ENCODE peak calls at places on chromosomes 11 and 22, in seven cellular contexts. F is naive thymus-derived CD4-positive, alpha-beta T cell; K is cardiac muscle cell; V is mesendoderm; U is CD8-positive, alpha-beta memory T cell; J is fibroblast of villous mesenchyme; E is endodermal cell. Y is an unnamed sample.

GRCh38 chr22:50313021-50313420 is 5.6 kb upstream of the PLXNB2 start:
- DNase-seq in F (no peak), K (no peak), V (no peak), U (no peak), J (no peak), E (no peak), Y (no peak)

GRCh38 chr22:45105281-45105700 is 58.4 kb upstream of the NUP50 start:
- DNase-seq in F (no peak), K (peak), V (no peak), U (no peak), J (peak), E (no peak), Y (peak)

GRCh38 chr22:19357270-19358105 is 66.0 kb upstream of the CLTCL1 start:
- DNase-seq in F (no peak), K (no peak), V (no peak), U (no peak), J (peak), E (no peak), Y (peak)

GRCh38 chr22:48536691-48537591 is 1290.7 kb downstream of the BRD1 start:
- DNase-seq in F (no peak), K (no peak), V (no peak), U (no peak), J (no peak), E (no peak), Y (no peak)

GRCh38 chr11:614091-614582 is 1.6 kb downstream of the IRF7 start:
- DNase-seq in F (no peak), K (no peak), V (no peak), U (no peak), J (no peak), E (no peak), Y (no peak)

GRCh38 chr11:67304511-67305113 is 1.3 kb downstream of the SSH3 start:
- DNase-seq in F (no peak), K (no peak), V (no peak), U (no peak), J (no peak), E (peak), Y (no peak)

GRCh38 chr22:39264344-39265116 is 19.7 kb upstream of the PDGFB start:
- DNase-seq in F (no peak), K (no peak), V (no peak), U (no peak), J (no peak), E (no peak), Y (no peak)

GRCh38 chr22:22702159-22702873 is 57.9 kb downstream of the GGTLC2 start:
- DNase-seq in F (no peak), K (no peak), V (peak), U (no peak), J (no peak), E (peak), Y (no peak)

GRCh38 chr11:17570034-17570433 is 23.0 kb downstream of the OTOG start:
- DNase-seq in F (no peak), K (no peak), V (no peak), U (no peak), J (no peak), E (peak), Y (no peak)

GRCh38 chr11:61632096-61632495 is 48.1 kb upstream of the DAGLA start:
- DNase-seq in F (no peak), K (no peak), V (no peak), U (no peak), J (no peak), E (no peak), Y (no peak)

GRCh38 chr11:16741473-16741872 is 3.0 kb downstream of the C11orf58 start:
- DNase-seq in F (no peak), K (no peak), V (peak), U (no peak), J (no peak), E (no peak), Y (peak)

DNA sequence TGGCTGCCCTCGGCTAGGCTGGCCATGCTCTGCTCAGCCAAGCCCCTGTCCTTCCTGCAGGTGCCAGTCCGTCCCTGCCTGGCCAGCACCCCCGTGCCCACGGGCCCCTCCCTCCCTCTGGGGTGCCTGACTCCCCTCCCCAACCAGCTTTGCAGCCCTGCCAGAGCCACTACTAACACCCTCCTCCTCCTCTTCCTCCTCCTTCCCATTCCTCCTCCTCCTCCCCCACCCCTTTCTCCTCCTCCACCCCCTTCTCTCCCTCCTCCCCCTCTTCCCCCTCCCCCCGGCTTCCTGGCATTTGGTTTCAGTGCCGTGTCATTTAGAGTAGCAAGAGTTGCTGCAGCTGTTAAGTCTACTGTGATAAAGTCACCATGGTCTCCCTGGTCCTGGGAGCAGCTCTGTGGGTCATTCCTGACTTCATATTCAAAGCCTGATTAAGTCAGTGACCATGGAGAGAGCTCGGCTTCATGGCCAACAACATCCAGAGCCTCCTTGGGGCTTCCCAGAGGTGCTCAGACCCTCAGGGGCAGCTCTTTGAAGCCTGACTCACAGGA is 78.5 kb downstream of the PIWIL3 start:
- DNase-seq in F (no peak), K (peak), V (peak), U (no peak), J (peak), E (peak), Y (no peak)
- H3K4me3 ChIP-seq in F (no peak), K (no peak), V (no peak), U (no peak), J (no peak), E (no peak), Y (no peak)

GRCh38 chr11:118398797-118399564 is 2.4 kb upstream of the ATP5MG start:
- DNase-seq in F (no peak), K (peak), V (no peak), U (peak), J (peak), E (no peak), Y (no peak)

GRCh38 chr11:118406599-118407166 is 5.3 kb downstream of the ATP5MG start:
- DNase-seq in F (no peak), K (peak), V (no peak), U (no peak), J (peak), E (no peak), Y (peak)

GRCh38 chr11:118397448-118397847 is 4.0 kb upstream of the ATP5MG start:
- DNase-seq in F (no peak), K (no peak), V (no peak), U (no peak), J (no peak), E (no peak), Y (no peak)

GRCh38 chr11:118401151-118401879 is at the start of gene ATP5MG:
- DNase-seq in F (peak), K (peak), V (peak), U (peak), J (peak), E (peak), Y (peak)

DNA sequence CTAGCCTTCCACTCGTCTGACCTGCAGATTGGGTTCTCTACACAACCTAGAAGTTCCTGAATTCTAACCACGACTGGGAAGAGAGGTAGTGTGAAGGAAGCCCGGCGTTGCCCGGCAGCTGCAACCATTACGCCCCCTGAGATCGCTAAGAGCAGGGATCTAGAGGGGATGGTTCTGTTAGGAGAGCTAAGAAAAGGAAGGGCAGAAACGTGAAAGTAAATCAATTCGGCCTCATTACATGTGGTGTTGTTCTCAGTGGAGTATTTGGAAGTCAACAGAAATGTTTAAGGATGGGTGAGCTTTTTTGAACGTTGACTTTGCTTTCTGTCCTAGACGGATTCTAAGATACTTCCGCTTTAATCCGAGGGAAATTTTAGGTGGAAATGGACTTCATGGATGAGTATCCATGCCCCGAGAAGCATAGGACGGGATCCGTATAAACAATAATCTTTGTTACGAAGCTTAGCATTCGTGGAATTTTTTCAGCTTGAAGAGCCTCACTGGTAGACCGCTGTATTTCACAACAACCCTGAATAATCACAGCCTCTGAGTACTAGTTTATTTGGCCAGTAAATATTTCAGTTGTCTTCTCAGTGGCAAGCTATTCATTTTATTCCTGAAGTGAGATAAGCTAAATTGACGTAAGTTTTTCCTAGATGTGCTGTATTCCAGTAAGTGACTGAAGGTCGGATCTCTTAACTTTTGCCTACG is 629 bp downstream of the ATP5MG start:
- DNase-seq in F (no peak), K (peak), V (peak), U (no peak), J (peak), E (no peak), Y (no peak)
- H3K4me3 ChIP-seq in F (peak), K (peak), V (peak), U (peak), J (peak), E (peak), Y (peak)

DNA sequence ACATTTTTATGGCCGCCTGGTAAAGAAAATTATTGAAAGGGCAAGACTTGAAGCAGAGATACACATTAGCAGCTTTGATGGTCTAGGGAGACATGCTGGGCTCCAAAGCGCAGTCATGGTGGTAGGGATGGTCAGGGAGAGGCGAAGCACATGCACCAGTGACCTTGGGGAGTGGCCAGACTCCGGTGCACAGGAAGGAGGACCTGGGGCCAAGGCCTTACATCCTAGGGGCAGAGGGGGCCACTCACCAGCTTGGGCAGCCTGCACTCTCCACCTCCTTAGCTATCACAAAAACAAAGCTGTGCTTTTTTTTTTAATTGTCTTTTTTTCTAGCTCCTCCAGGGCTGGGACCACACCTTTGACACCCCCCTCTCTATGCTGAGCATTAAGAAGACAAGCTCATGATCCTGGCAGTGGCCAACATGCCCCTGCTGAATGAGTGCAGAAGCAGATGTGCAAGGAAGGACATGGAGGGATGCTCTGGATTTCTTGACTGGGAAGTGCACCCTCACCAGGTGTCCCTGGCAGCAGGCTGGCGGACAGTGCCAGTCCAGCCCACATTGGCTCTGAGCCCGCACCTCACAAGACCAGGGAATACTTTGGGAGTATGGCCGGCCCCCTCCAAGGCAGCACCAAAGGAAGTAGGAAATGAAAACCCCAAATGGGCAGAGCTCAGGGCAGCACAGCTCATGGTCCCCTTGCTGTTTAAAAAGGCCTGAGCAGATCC is 619.9 kb downstream of the TBC1D22A start:
- DNase-seq in F (no peak), K (no peak), V (no peak), U (no peak), J (no peak), E (no peak), Y (no peak)
- H3K4me3 ChIP-seq in F (no peak), K (no peak), V (no peak), U (no peak), J (no peak), E (no peak), Y (no peak)

GRCh38 chr11:119365071-119365591 is 16.4 kb downstream of the USP2 start:
- DNase-seq in F (no peak), K (no peak), V (no peak), U (no peak), J (no peak), E (peak), Y (no peak)

GRCh38 chr11:119363081-119363861 is 16.8 kb upstream of the MFRP start:
- DNase-seq in F (no peak), K (no peak), V (no peak), U (no peak), J (no peak), E (peak), Y (no peak)

GRCh38 chr11:119362741-119363080 is 16.2 kb upstream of the MFRP start:
- DNase-seq in F (no peak), K (no peak), V (no peak), U (no peak), J (no peak), E (peak), Y (no peak)

GRCh38 chr11:119361961-119362725 is 15.6 kb upstream of the MFRP start:
- DNase-seq in F (no peak), K (no peak), V (no peak), U (no peak), J (no peak), E (peak), Y (no peak)

GRCh38 chr11:119363874-119364590 is 17.5 kb downstream of the USP2 start:
- DNase-seq in F (peak), K (peak), V (peak), U (peak), J (peak), E (peak), Y (peak)
- H3K4me3 ChIP-seq in F (no peak), K (peak), V (no peak), U (no peak), J (peak), E (no peak), Y (peak)

GRCh38 chr11:3230636-3231549 is 1.3 kb downstream of the MRGPRE start:
- DNase-seq in F (no peak), K (no peak), V (no peak), U (no peak), J (no peak), E (no peak), Y (no peak)

GRCh38 chr11:3231851-3232744 is at the start of gene MRGPRE:
- DNase-seq in F (no peak), K (no peak), V (no peak), U (no peak), J (peak), E (peak), Y (no peak)

GRCh38 chr11:3229673-3230630 is 2.3 kb downstream of the MRGPRE start:
- DNase-seq in F (no peak), K (no peak), V (no peak), U (no peak), J (no peak), E (no peak), Y (no peak)

GRCh38 chr11:3232956-3233355 is 739 bp upstream of the MRGPRE start:
- DNase-seq in F (no peak), K (no peak), V (no peak), U (no peak), J (no peak), E (no peak), Y (no peak)

DNA sequence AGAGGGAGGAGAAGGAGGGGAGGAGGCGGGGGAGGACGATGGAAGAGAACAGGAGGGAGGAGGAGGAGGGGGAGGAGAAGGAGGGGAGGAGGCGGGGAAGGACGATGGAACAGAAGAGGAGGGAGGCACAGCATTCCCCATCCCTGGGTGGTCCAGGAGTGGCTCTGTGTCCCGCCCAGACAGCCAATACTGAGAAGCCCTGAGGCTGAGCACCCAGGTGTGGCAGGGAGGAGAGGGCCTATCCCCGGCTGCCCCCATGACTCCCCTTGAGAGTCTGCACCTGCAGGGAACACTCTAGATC is 717 bp downstream of the MRGPRE start:
- DNase-seq in F (no peak), K (no peak), V (no peak), U (no peak), J (no peak), E (no peak), Y (no peak)
- H3K4me3 ChIP-seq in F (no peak), K (no peak), V (no peak), U (no peak), J (no peak), E (no peak), Y (no peak)

GRCh38 chr11:19437760-19438159 is 197.0 kb upstream of the E2F8 start:
- DNase-seq in F (no peak), K (peak), V (no peak), U (no peak), J (peak), E (no peak), Y (peak)
- H3K4me3 ChIP-seq in F (no peak), K (no peak), V (no peak), U (no peak), J (no peak), E (no peak), Y (no peak)

DNA sequence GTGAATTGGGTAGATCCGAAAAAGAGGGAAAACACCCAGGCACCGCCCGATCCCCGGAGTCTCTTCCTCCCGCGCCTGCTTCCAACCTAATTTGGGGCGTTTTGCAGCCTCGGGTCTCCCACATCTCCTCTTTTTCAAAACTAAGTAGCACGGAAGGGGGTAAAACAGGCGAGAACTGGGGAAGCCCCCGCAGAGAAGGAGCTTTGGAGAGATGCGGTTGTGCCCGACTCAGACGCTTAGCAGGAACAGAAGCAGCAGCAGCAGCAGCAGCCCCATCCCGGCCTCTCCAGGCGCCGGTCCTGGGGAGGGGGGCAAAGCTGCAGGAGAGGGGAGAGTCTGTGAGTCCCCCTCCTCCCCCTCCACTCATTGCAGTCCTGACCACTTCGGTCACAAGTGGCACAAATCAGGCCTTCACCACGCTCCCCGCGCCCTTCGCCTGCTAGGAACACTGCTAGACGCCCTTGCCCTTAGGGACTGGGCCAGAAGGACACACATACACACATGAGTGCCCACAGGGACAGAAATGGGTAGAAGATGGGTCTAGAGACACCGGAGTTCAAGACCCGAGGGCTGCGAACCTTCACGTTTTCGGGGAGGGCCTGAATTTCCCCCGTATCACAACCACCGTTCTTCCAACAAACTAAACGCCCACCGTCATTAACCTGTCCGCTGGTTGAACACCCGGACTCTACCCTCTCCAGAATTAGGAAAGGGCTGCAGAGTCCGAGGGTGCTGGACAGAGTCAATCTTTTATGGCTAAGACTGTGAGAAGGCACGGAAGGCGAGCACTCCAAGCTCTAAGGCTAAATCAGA is 98.3 kb upstream of the HSD17B12 start:
- DNase-seq in F (no peak), K (no peak), V (no peak), U (no peak), J (no peak), E (peak), Y (no peak)
- H3K4me3 ChIP-seq in F (no peak), K (peak), V (no peak), U (no peak), J (no peak), E (peak), Y (no peak)